ENCODE peak calls at places on chromosomes 1 and 21, in ten cellular contexts. One of them, this sample, is unnamed.

GRCh38 chr1:223189903-223190724 is 47.1 kb upstream of the TLR5 start:
- DNase-seq in HT1080: peak
- DNase-seq in endothelial cell: no peak
- DNase-seq in stimulated activated CD4-positive, alpha-beta T cell treated with anti-CD3 and anti-CD28 coated beads, Interleukin-4, amount 100 ng/mL, for 4 hours: peak
- DNase-seq in ACHN: no peak
- DNase-seq in sigmoid colon: no peak
- DNase-seq in iPS-NIHi11: no peak
- DNase-seq in NCI-H1092 treated with DMSO at 0.1 percent for 48 hours: no peak
- DNase-seq in HT-29: no peak
- DNase-seq in esophagus muscularis mucosa: no peak
- DNase-seq in this sample: no peak

GRCh38 chr1:63628607-63629006 is 35.4 kb downstream of the PGM1 start:
- DNase-seq in endothelial cell: no peak
- DNase-seq in NCI-H1092 treated with DMSO at 0.1 percent for 48 hours: no peak
- DNase-seq in ACHN: no peak
- DNase-seq in HT1080: no peak
- DNase-seq in HT-29: no peak
- DNase-seq in sigmoid colon: no peak
- DNase-seq in stimulated activated CD4-positive, alpha-beta T cell treated with anti-CD3 and anti-CD28 coated beads, Interleukin-4, amount 100 ng/mL, for 4 hours: no peak
- DNase-seq in esophagus muscularis mucosa: no peak
- DNase-seq in iPS-NIHi11: no peak
- DNase-seq in this sample: no peak

GRCh38 chr1:85584264-85584781 is 3.8 kb downstream of the CCN1 start:
- DNase-seq in iPS-NIHi11: peak
- DNase-seq in HT-29: peak
- DNase-seq in esophagus muscularis mucosa: peak
- DNase-seq in HT1080: peak
- DNase-seq in stimulated activated CD4-positive, alpha-beta T cell treated with anti-CD3 and anti-CD28 coated beads, Interleukin-4, amount 100 ng/mL, for 4 hours: no peak
- DNase-seq in sigmoid colon: no peak
- DNase-seq in ACHN: peak
- DNase-seq in endothelial cell: no peak
- DNase-seq in NCI-H1092 treated with DMSO at 0.1 percent for 48 hours: no peak
- DNase-seq in this sample: no peak

GRCh38 chr1:24526045-24526444 is 23.4 kb downstream of the RCAN3 start:
- DNase-seq in stimulated activated CD4-positive, alpha-beta T cell treated with anti-CD3 and anti-CD28 coated beads, Interleukin-4, amount 100 ng/mL, for 4 hours: no peak
- DNase-seq in HT-29: no peak
- DNase-seq in iPS-NIHi11: no peak
- DNase-seq in NCI-H1092 treated with DMSO at 0.1 percent for 48 hours: no peak
- DNase-seq in sigmoid colon: no peak
- DNase-seq in HT1080: no peak
- DNase-seq in esophagus muscularis mucosa: no peak
- DNase-seq in endothelial cell: no peak
- DNase-seq in ACHN: no peak
- DNase-seq in this sample: no peak

GRCh38 chr1:237115035-237115434 is 73.1 kb downstream of the RYR2 start:
- DNase-seq in HT1080: no peak
- DNase-seq in endothelial cell: no peak
- DNase-seq in iPS-NIHi11: peak
- DNase-seq in NCI-H1092 treated with DMSO at 0.1 percent for 48 hours: no peak
- DNase-seq in HT-29: no peak
- DNase-seq in stimulated activated CD4-positive, alpha-beta T cell treated with anti-CD3 and anti-CD28 coated beads, Interleukin-4, amount 100 ng/mL, for 4 hours: no peak
- DNase-seq in sigmoid colon: no peak
- DNase-seq in esophagus muscularis mucosa: no peak
- DNase-seq in ACHN: no peak
- DNase-seq in this sample: peak

GRCh38 chr1:99457381-99458165 is 188.3 kb upstream of the PALMD start:
- DNase-seq in HT-29: peak
- DNase-seq in stimulated activated CD4-positive, alpha-beta T cell treated with anti-CD3 and anti-CD28 coated beads, Interleukin-4, amount 100 ng/mL, for 4 hours: no peak
- DNase-seq in endothelial cell: no peak
- DNase-seq in sigmoid colon: no peak
- DNase-seq in esophagus muscularis mucosa: no peak
- DNase-seq in ACHN: no peak
- DNase-seq in NCI-H1092 treated with DMSO at 0.1 percent for 48 hours: no peak
- DNase-seq in HT1080: peak
- DNase-seq in iPS-NIHi11: no peak
- DNase-seq in this sample: no peak

GRCh38 chr1:109282497-109282951 is 421 bp downstream of the PSRC1 start:
- DNase-seq in endothelial cell: no peak
- DNase-seq in ACHN: no peak
- DNase-seq in stimulated activated CD4-positive, alpha-beta T cell treated with anti-CD3 and anti-CD28 coated beads, Interleukin-4, amount 100 ng/mL, for 4 hours: no peak
- DNase-seq in HT-29: peak
- DNase-seq in NCI-H1092 treated with DMSO at 0.1 percent for 48 hours: no peak
- DNase-seq in iPS-NIHi11: peak
- DNase-seq in HT1080: no peak
- DNase-seq in esophagus muscularis mucosa: no peak
- DNase-seq in sigmoid colon: no peak
- DNase-seq in this sample: no peak

GRCh38 chr1:46903481-46903880 is 37.8 kb downstream of the CYP4A11 start:
- DNase-seq in stimulated activated CD4-positive, alpha-beta T cell treated with anti-CD3 and anti-CD28 coated beads, Interleukin-4, amount 100 ng/mL, for 4 hours: no peak
- DNase-seq in HT-29: no peak
- DNase-seq in sigmoid colon: no peak
- DNase-seq in esophagus muscularis mucosa: no peak
- DNase-seq in endothelial cell: no peak
- DNase-seq in HT1080: no peak
- DNase-seq in ACHN: no peak
- DNase-seq in iPS-NIHi11: no peak
- DNase-seq in NCI-H1092 treated with DMSO at 0.1 percent for 48 hours: no peak
- DNase-seq in this sample: no peak

GRCh38 chr21:38987551-38988210 is 182.0 kb downstream of the ETS2 start:
- DNase-seq in endothelial cell: no peak
- DNase-seq in HT1080: no peak
- DNase-seq in esophagus muscularis mucosa: no peak
- DNase-seq in iPS-NIHi11: no peak
- DNase-seq in HT-29: no peak
- DNase-seq in sigmoid colon: peak
- DNase-seq in ACHN: no peak
- DNase-seq in stimulated activated CD4-positive, alpha-beta T cell treated with anti-CD3 and anti-CD28 coated beads, Interleukin-4, amount 100 ng/mL, for 4 hours: no peak
- DNase-seq in NCI-H1092 treated with DMSO at 0.1 percent for 48 hours: peak
- DNase-seq in this sample: no peak

GRCh38 chr1:240906477-240906876 is 294.5 kb upstream of the GREM2 start:
- DNase-seq in sigmoid colon: no peak
- DNase-seq in HT1080: no peak
- DNase-seq in endothelial cell: no peak
- DNase-seq in ACHN: no peak
- DNase-seq in NCI-H1092 treated with DMSO at 0.1 percent for 48 hours: no peak
- DNase-seq in esophagus muscularis mucosa: no peak
- DNase-seq in stimulated activated CD4-positive, alpha-beta T cell treated with anti-CD3 and anti-CD28 coated beads, Interleukin-4, amount 100 ng/mL, for 4 hours: no peak
- DNase-seq in HT-29: peak
- DNase-seq in iPS-NIHi11: no peak
- DNase-seq in this sample: no peak

GRCh38 chr21:31559368-31560119 is 99.9 kb upstream of the SOD1 start:
- DNase-seq in NCI-H1092 treated with DMSO at 0.1 percent for 48 hours: peak
- DNase-seq in sigmoid colon: peak
- DNase-seq in HT1080: no peak
- DNase-seq in iPS-NIHi11: peak
- DNase-seq in ACHN: peak
- DNase-seq in HT-29: no peak
- DNase-seq in esophagus muscularis mucosa: peak
- DNase-seq in endothelial cell: peak
- DNase-seq in stimulated activated CD4-positive, alpha-beta T cell treated with anti-CD3 and anti-CD28 coated beads, Interleukin-4, amount 100 ng/mL, for 4 hours: peak
- DNase-seq in this sample: peak

GRCh38 chr1:64199154-64199553 is 4.3 kb upstream of the UBE2U start:
- DNase-seq in HT1080: peak
- DNase-seq in stimulated activated CD4-positive, alpha-beta T cell treated with anti-CD3 and anti-CD28 coated beads, Interleukin-4, amount 100 ng/mL, for 4 hours: no peak
- DNase-seq in ACHN: no peak
- DNase-seq in iPS-NIHi11: no peak
- DNase-seq in esophagus muscularis mucosa: no peak
- DNase-seq in sigmoid colon: no peak
- DNase-seq in endothelial cell: no peak
- DNase-seq in HT-29: no peak
- DNase-seq in NCI-H1092 treated with DMSO at 0.1 percent for 48 hours: no peak
- DNase-seq in this sample: no peak

GRCh38 chr1:100573960-100574359 is 36.0 kb downstream of the GPR88 start:
- DNase-seq in esophagus muscularis mucosa: no peak
- DNase-seq in HT1080: no peak
- DNase-seq in endothelial cell: no peak
- DNase-seq in stimulated activated CD4-positive, alpha-beta T cell treated with anti-CD3 and anti-CD28 coated beads, Interleukin-4, amount 100 ng/mL, for 4 hours: no peak
- DNase-seq in NCI-H1092 treated with DMSO at 0.1 percent for 48 hours: no peak
- DNase-seq in iPS-NIHi11: no peak
- DNase-seq in ACHN: no peak
- DNase-seq in HT-29: no peak
- DNase-seq in sigmoid colon: no peak
- DNase-seq in this sample: no peak

GRCh38 chr21:46540087-46540710 is 64.7 kb downstream of the S100B start:
- DNase-seq in NCI-H1092 treated with DMSO at 0.1 percent for 48 hours: no peak
- DNase-seq in iPS-NIHi11: no peak
- DNase-seq in ACHN: no peak
- DNase-seq in HT1080: no peak
- DNase-seq in sigmoid colon: peak
- DNase-seq in esophagus muscularis mucosa: peak
- DNase-seq in HT-29: no peak
- DNase-seq in stimulated activated CD4-positive, alpha-beta T cell treated with anti-CD3 and anti-CD28 coated beads, Interleukin-4, amount 100 ng/mL, for 4 hours: no peak
- DNase-seq in endothelial cell: no peak
- DNase-seq in this sample: no peak

GRCh38 chr1:15538750-15539149 is 12.1 kb downstream of the DNAJC16 start:
- DNase-seq in esophagus muscularis mucosa: no peak
- DNase-seq in stimulated activated CD4-positive, alpha-beta T cell treated with anti-CD3 and anti-CD28 coated beads, Interleukin-4, amount 100 ng/mL, for 4 hours: no peak
- DNase-seq in endothelial cell: no peak
- DNase-seq in sigmoid colon: no peak
- DNase-seq in ACHN: no peak
- DNase-seq in HT1080: no peak
- DNase-seq in iPS-NIHi11: no peak
- DNase-seq in NCI-H1092 treated with DMSO at 0.1 percent for 48 hours: no peak
- DNase-seq in HT-29: no peak
- DNase-seq in this sample: no peak

GRCh38 chr1:228823200-228823599 is 87.9 kb downstream of the RHOU start:
- DNase-seq in esophagus muscularis mucosa: no peak
- DNase-seq in HT1080: no peak
- DNase-seq in ACHN: no peak
- DNase-seq in stimulated activated CD4-positive, alpha-beta T cell treated with anti-CD3 and anti-CD28 coated beads, Interleukin-4, amount 100 ng/mL, for 4 hours: no peak
- DNase-seq in HT-29: peak
- DNase-seq in endothelial cell: no peak
- DNase-seq in iPS-NIHi11: no peak
- DNase-seq in NCI-H1092 treated with DMSO at 0.1 percent for 48 hours: no peak
- DNase-seq in sigmoid colon: no peak
- DNase-seq in this sample: no peak

GRCh38 chr1:211036701-211037494 is 97.0 kb downstream of the KCNH1 start:
- DNase-seq in stimulated activated CD4-positive, alpha-beta T cell treated with anti-CD3 and anti-CD28 coated beads, Interleukin-4, amount 100 ng/mL, for 4 hours: no peak
- DNase-seq in NCI-H1092 treated with DMSO at 0.1 percent for 48 hours: no peak
- DNase-seq in iPS-NIHi11: no peak
- DNase-seq in HT1080: peak
- DNase-seq in sigmoid colon: no peak
- DNase-seq in HT-29: peak
- DNase-seq in ACHN: peak
- DNase-seq in esophagus muscularis mucosa: no peak
- DNase-seq in endothelial cell: no peak
- DNase-seq in this sample: no peak

GRCh38 chr1:113141650-113142473 is 68.9 kb downstream of the LRIG2 start:
- DNase-seq in HT1080: peak
- DNase-seq in sigmoid colon: no peak
- DNase-seq in stimulated activated CD4-positive, alpha-beta T cell treated with anti-CD3 and anti-CD28 coated beads, Interleukin-4, amount 100 ng/mL, for 4 hours: no peak
- DNase-seq in endothelial cell: no peak
- DNase-seq in ACHN: no peak
- DNase-seq in iPS-NIHi11: no peak
- DNase-seq in HT-29: peak
- DNase-seq in NCI-H1092 treated with DMSO at 0.1 percent for 48 hours: no peak
- DNase-seq in esophagus muscularis mucosa: no peak
- DNase-seq in this sample: no peak

GRCh38 chr1:155127672-155128468 is at the start of gene EFNA1:
- DNase-seq in iPS-NIHi11: peak
- DNase-seq in ACHN: peak
- DNase-seq in HT-29: peak
- DNase-seq in endothelial cell: peak
- DNase-seq in esophagus muscularis mucosa: no peak
- DNase-seq in HT1080: no peak
- DNase-seq in stimulated activated CD4-positive, alpha-beta T cell treated with anti-CD3 and anti-CD28 coated beads, Interleukin-4, amount 100 ng/mL, for 4 hours: peak
- DNase-seq in NCI-H1092 treated with DMSO at 0.1 percent for 48 hours: no peak
- DNase-seq in sigmoid colon: peak
- DNase-seq in this sample: peak

GRCh38 chr1:116320846-116321245 is 52.2 kb upstream of the ATP1A1 start:
- DNase-seq in esophagus muscularis mucosa: no peak
- DNase-seq in sigmoid colon: no peak
- DNase-seq in iPS-NIHi11: no peak
- DNase-seq in stimulated activated CD4-positive, alpha-beta T cell treated with anti-CD3 and anti-CD28 coated beads, Interleukin-4, amount 100 ng/mL, for 4 hours: no peak
- DNase-seq in endothelial cell: no peak
- DNase-seq in HT1080: no peak
- DNase-seq in HT-29: no peak
- DNase-seq in ACHN: no peak
- DNase-seq in NCI-H1092 treated with DMSO at 0.1 percent for 48 hours: no peak
- DNase-seq in this sample: no peak

GRCh38 chr1:36861380-36861779 is 172.9 kb downstream of the GRIK3 start:
- DNase-seq in HT-29: no peak
- DNase-seq in iPS-NIHi11: no peak
- DNase-seq in endothelial cell: no peak
- DNase-seq in HT1080: no peak
- DNase-seq in ACHN: no peak
- DNase-seq in sigmoid colon: no peak
- DNase-seq in NCI-H1092 treated with DMSO at 0.1 percent for 48 hours: no peak
- DNase-seq in esophagus muscularis mucosa: no peak
- DNase-seq in stimulated activated CD4-positive, alpha-beta T cell treated with anti-CD3 and anti-CD28 coated beads, Interleukin-4, amount 100 ng/mL, for 4 hours: no peak
- DNase-seq in this sample: no peak

GRCh38 chr21:17679002-17679600 is 66.4 kb upstream of the BTG3 start:
- DNase-seq in esophagus muscularis mucosa: no peak
- DNase-seq in HT-29: peak
- DNase-seq in sigmoid colon: no peak
- DNase-seq in NCI-H1092 treated with DMSO at 0.1 percent for 48 hours: peak
- DNase-seq in HT1080: peak
- DNase-seq in ACHN: peak
- DNase-seq in iPS-NIHi11: peak
- DNase-seq in stimulated activated CD4-positive, alpha-beta T cell treated with anti-CD3 and anti-CD28 coated beads, Interleukin-4, amount 100 ng/mL, for 4 hours: no peak
- DNase-seq in endothelial cell: no peak
- DNase-seq in this sample: peak

GRCh38 chr1:41950820-41951219 is 32.1 kb upstream of the HIVEP3 start:
- DNase-seq in stimulated activated CD4-positive, alpha-beta T cell treated with anti-CD3 and anti-CD28 coated beads, Interleukin-4, amount 100 ng/mL, for 4 hours: no peak
- DNase-seq in sigmoid colon: no peak
- DNase-seq in endothelial cell: no peak
- DNase-seq in esophagus muscularis mucosa: no peak
- DNase-seq in NCI-H1092 treated with DMSO at 0.1 percent for 48 hours: no peak
- DNase-seq in ACHN: no peak
- DNase-seq in HT-29: no peak
- DNase-seq in iPS-NIHi11: no peak
- DNase-seq in HT1080: no peak
- DNase-seq in this sample: no peak

GRCh38 chr1:228306275-228307217 is 98.7 kb downstream of the OBSCN start:
- DNase-seq in sigmoid colon: peak
- DNase-seq in stimulated activated CD4-positive, alpha-beta T cell treated with anti-CD3 and anti-CD28 coated beads, Interleukin-4, amount 100 ng/mL, for 4 hours: no peak
- DNase-seq in NCI-H1092 treated with DMSO at 0.1 percent for 48 hours: no peak
- DNase-seq in iPS-NIHi11: no peak
- DNase-seq in HT1080: no peak
- DNase-seq in esophagus muscularis mucosa: no peak
- DNase-seq in ACHN: no peak
- DNase-seq in endothelial cell: no peak
- DNase-seq in HT-29: no peak
- DNase-seq in this sample: no peak

GRCh38 chr1:201396859-201397464 is 2.2 kb downstream of the LAD1 start:
- DNase-seq in endothelial cell: no peak
- DNase-seq in ACHN: peak
- DNase-seq in sigmoid colon: no peak
- DNase-seq in stimulated activated CD4-positive, alpha-beta T cell treated with anti-CD3 and anti-CD28 coated beads, Interleukin-4, amount 100 ng/mL, for 4 hours: no peak
- DNase-seq in NCI-H1092 treated with DMSO at 0.1 percent for 48 hours: no peak
- DNase-seq in iPS-NIHi11: no peak
- DNase-seq in HT1080: peak
- DNase-seq in HT-29: peak
- DNase-seq in esophagus muscularis mucosa: no peak
- DNase-seq in this sample: no peak

GRCh38 chr21:42571391-42572150 is 57.9 kb downstream of the SLC37A1 start:
- DNase-seq in HT1080: no peak
- DNase-seq in HT-29: no peak
- DNase-seq in ACHN: no peak
- DNase-seq in stimulated activated CD4-positive, alpha-beta T cell treated with anti-CD3 and anti-CD28 coated beads, Interleukin-4, amount 100 ng/mL, for 4 hours: no peak
- DNase-seq in sigmoid colon: peak
- DNase-seq in iPS-NIHi11: no peak
- DNase-seq in esophagus muscularis mucosa: no peak
- DNase-seq in NCI-H1092 treated with DMSO at 0.1 percent for 48 hours: peak
- DNase-seq in endothelial cell: no peak
- DNase-seq in this sample: no peak

GRCh38 chr1:11893907-11894251 is 32.3 kb downstream of the KIAA2013 start:
- DNase-seq in HT-29: peak
- DNase-seq in stimulated activated CD4-positive, alpha-beta T cell treated with anti-CD3 and anti-CD28 coated beads, Interleukin-4, amount 100 ng/mL, for 4 hours: peak
- DNase-seq in ACHN: peak
- DNase-seq in sigmoid colon: no peak
- DNase-seq in esophagus muscularis mucosa: no peak
- DNase-seq in HT1080: peak
- DNase-seq in endothelial cell: peak
- DNase-seq in NCI-H1092 treated with DMSO at 0.1 percent for 48 hours: peak
- DNase-seq in iPS-NIHi11: peak
- DNase-seq in this sample: peak

GRCh38 chr1:115006191-115006590 is 23.4 kb upstream of the TSHB start:
- DNase-seq in sigmoid colon: no peak
- DNase-seq in HT-29: no peak
- DNase-seq in esophagus muscularis mucosa: no peak
- DNase-seq in stimulated activated CD4-positive, alpha-beta T cell treated with anti-CD3 and anti-CD28 coated beads, Interleukin-4, amount 100 ng/mL, for 4 hours: no peak
- DNase-seq in HT1080: peak
- DNase-seq in iPS-NIHi11: no peak
- DNase-seq in ACHN: no peak
- DNase-seq in endothelial cell: no peak
- DNase-seq in NCI-H1092 treated with DMSO at 0.1 percent for 48 hours: no peak
- DNase-seq in this sample: no peak